ENCODE peak calls at places on chromosome 2, in six cellular contexts. One of them, this sample, is unnamed.

GRCh38 chr2:86064006-86064405 is 41.7 kb downstream of the POLR1A start:
- DNase-seq in uterus: no peak
- DNase-seq in breast epithelium: no peak
- DNase-seq in stomach: no peak
- DNase-seq in GM12864: no peak
- DNase-seq in AG04449: no peak
- DNase-seq in this sample: peak

GRCh38 chr2:172516299-172516698 is 39.6 kb upstream of the PDK1 start:
- DNase-seq in uterus: no peak
- DNase-seq in breast epithelium: no peak
- DNase-seq in stomach: no peak
- DNase-seq in GM12864: no peak
- DNase-seq in AG04449: peak
- DNase-seq in this sample: peak

GRCh38 chr2:191500566-191501389 is 177.2 kb upstream of the NABP1 start:
- DNase-seq in uterus: no peak
- DNase-seq in breast epithelium: no peak
- DNase-seq in stomach: no peak
- DNase-seq in GM12864: no peak
- DNase-seq in AG04449: no peak
- DNase-seq in this sample: no peak

GRCh38 chr2:79511320-79511951 is 1.4 kb upstream of the CTNNA2 start:
- DNase-seq in uterus: no peak
- DNase-seq in breast epithelium: no peak
- DNase-seq in stomach: peak
- DNase-seq in GM12864: no peak
- DNase-seq in AG04449: no peak
- DNase-seq in this sample: peak

GRCh38 chr2:142742301-142743214 is 134.9 kb upstream of the KYNU start:
- DNase-seq in uterus: no peak
- DNase-seq in breast epithelium: no peak
- DNase-seq in stomach: no peak
- DNase-seq in GM12864: no peak
- DNase-seq in AG04449: no peak
- DNase-seq in this sample: peak

GRCh38 chr2:105330681-105331375 is 1.3 kb upstream of the TGFBRAP1 start:
- DNase-seq in uterus: no peak
- DNase-seq in breast epithelium: no peak
- DNase-seq in stomach: no peak
- DNase-seq in GM12864: no peak
- DNase-seq in AG04449: no peak
- DNase-seq in this sample: no peak

GRCh38 chr2:31297751-31298150 is 63.8 kb downstream of the EHD3 start:
- DNase-seq in uterus: no peak
- DNase-seq in breast epithelium: no peak
- DNase-seq in stomach: no peak
- DNase-seq in GM12864: no peak
- DNase-seq in AG04449: no peak
- DNase-seq in this sample: peak

GRCh38 chr2:25938345-25938744 is 44.0 kb downstream of the KIF3C start:
- DNase-seq in uterus: no peak
- DNase-seq in breast epithelium: no peak
- DNase-seq in stomach: no peak
- DNase-seq in GM12864: no peak
- DNase-seq in AG04449: no peak
- DNase-seq in this sample: no peak

GRCh38 chr2:26636935-26637334 is 4.2 kb downstream of the CIB4 start:
- DNase-seq in uterus: no peak
- DNase-seq in breast epithelium: no peak
- DNase-seq in stomach: no peak
- DNase-seq in GM12864: no peak
- DNase-seq in AG04449: no peak
- DNase-seq in this sample: no peak

GRCh38 chr2:81136296-81136695 is 831.7 kb upstream of the LRRTM1 start:
- DNase-seq in uterus: no peak
- DNase-seq in breast epithelium: no peak
- DNase-seq in stomach: no peak
- DNase-seq in GM12864: no peak
- DNase-seq in AG04449: no peak
- DNase-seq in this sample: no peak

GRCh38 chr2:147098946-147099345 is 745.9 kb upstream of the ACVR2A start:
- DNase-seq in uterus: no peak
- DNase-seq in breast epithelium: no peak
- DNase-seq in stomach: no peak
- DNase-seq in GM12864: no peak
- DNase-seq in AG04449: no peak
- DNase-seq in this sample: no peak

GRCh38 chr2:70986499-70987189 is 8.0 kb downstream of the TEX261 start:
- DNase-seq in uterus: peak
- DNase-seq in breast epithelium: peak
- DNase-seq in stomach: no peak
- DNase-seq in GM12864: no peak
- DNase-seq in AG04449: no peak
- DNase-seq in this sample: no peak

GRCh38 chr2:121707344-121707919 is 29.2 kb downstream of the NIFK start:
- DNase-seq in uterus: no peak
- DNase-seq in breast epithelium: no peak
- DNase-seq in stomach: no peak
- DNase-seq in GM12864: no peak
- DNase-seq in AG04449: no peak
- DNase-seq in this sample: no peak

GRCh38 chr2:178072383-178073301 is at the start of gene PDE11A:
- DNase-seq in uterus: peak
- DNase-seq in breast epithelium: peak
- DNase-seq in stomach: peak
- DNase-seq in GM12864: no peak
- DNase-seq in AG04449: peak
- DNase-seq in this sample: peak
- H3K4me3 ChIP-seq in uterus: peak
- H3K4me3 ChIP-seq in breast epithelium: peak
- H3K4me3 ChIP-seq in stomach: peak
- H3K4me3 ChIP-seq in GM12864: no peak
- H3K4me3 ChIP-seq in AG04449: peak
- H3K4me3 ChIP-seq in this sample: peak

GRCh38 chr2:238685713-238686112 is 162.2 kb upstream of the TWIST2 start:
- DNase-seq in uterus: no peak
- DNase-seq in breast epithelium: no peak
- DNase-seq in stomach: no peak
- DNase-seq in GM12864: no peak
- DNase-seq in AG04449: no peak
- DNase-seq in this sample: no peak
- TF ChIP-seq CTCF in uterus: no peak
- TF ChIP-seq CTCF in breast epithelium: no peak
- TF ChIP-seq CTCF in stomach: no peak
- TF ChIP-seq CTCF in GM12864: no peak
- TF ChIP-seq CTCF in AG04449: no peak
- TF ChIP-seq CTCF in this sample: no peak

DNA sequence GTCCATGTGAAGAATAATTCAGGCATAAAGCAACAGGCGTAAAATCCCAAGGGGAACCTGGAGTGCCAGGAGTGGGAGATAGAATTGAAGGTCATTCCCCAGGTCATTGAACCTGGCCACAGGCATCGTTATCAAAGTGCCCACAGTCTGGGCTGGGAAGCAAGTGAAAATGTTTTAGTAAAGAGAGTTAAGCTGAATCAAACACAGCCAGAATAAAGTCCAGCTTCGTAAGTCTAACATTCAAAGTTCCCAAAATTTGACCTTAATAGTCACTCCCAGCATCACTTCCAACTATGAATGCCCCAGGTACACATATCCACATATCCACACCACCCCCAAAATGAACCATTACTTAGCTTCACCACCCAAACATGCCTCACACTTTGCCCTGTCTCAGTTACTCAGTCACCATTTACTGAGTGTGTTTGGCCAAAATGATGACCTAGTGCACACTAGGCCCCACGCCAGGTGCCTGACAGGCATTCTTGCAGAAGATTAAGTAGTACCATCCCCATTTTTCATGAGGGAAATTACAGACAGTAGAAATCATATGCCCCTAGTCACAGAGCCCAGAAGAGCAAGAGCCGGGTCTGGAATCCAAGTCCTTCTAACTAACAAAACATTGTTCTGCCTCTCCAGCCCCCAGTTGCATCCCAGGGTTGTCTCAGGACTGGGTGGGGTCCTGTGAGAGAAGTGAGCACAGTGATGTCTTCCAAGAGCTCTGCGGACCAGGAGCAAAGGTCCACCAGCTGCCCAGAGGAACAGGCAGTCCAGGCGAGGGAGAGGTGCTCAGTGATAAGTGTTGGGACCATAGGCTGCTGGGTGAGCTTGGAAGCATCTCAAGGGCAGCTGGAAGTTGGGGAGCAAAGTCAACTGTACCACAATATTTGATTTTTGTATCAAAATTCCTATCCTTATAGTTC is 65.2 kb upstream of the MYCN start:
- DNase-seq in uterus: no peak
- DNase-seq in breast epithelium: no peak
- DNase-seq in stomach: no peak
- DNase-seq in GM12864: no peak
- DNase-seq in AG04449: no peak
- DNase-seq in this sample: no peak
- H3K4me3 ChIP-seq in uterus: no peak
- H3K4me3 ChIP-seq in breast epithelium: no peak
- H3K4me3 ChIP-seq in stomach: no peak
- H3K4me3 ChIP-seq in GM12864: no peak
- H3K4me3 ChIP-seq in AG04449: no peak
- H3K4me3 ChIP-seq in this sample: no peak

DNA sequence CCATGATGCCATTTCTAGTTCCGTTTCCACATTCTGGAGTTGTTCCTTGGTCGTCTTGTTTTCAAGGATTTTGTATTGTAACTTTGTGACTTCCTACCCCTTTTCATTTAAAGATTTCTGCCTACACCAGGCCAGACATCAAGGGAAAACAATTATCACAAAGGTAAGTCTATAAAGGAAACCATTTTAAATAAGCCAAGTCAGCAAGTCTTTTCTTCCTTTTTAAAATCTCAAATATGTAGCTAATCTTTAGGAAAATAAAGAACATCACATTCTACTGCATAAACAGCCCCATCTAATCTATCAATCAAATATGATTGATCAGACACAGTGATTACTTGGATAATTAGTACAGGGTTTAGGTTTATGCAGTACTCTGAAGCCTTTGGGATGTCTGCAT is 35.8 kb upstream of the INSIG2 start:
- DNase-seq in uterus: no peak
- DNase-seq in breast epithelium: no peak
- DNase-seq in stomach: no peak
- DNase-seq in GM12864: no peak
- DNase-seq in AG04449: no peak
- DNase-seq in this sample: no peak
- TF ChIP-seq CTCF in uterus: no peak
- TF ChIP-seq CTCF in breast epithelium: no peak
- TF ChIP-seq CTCF in stomach: no peak
- TF ChIP-seq CTCF in GM12864: no peak
- TF ChIP-seq CTCF in AG04449: no peak
- TF ChIP-seq CTCF in this sample: no peak

DNA sequence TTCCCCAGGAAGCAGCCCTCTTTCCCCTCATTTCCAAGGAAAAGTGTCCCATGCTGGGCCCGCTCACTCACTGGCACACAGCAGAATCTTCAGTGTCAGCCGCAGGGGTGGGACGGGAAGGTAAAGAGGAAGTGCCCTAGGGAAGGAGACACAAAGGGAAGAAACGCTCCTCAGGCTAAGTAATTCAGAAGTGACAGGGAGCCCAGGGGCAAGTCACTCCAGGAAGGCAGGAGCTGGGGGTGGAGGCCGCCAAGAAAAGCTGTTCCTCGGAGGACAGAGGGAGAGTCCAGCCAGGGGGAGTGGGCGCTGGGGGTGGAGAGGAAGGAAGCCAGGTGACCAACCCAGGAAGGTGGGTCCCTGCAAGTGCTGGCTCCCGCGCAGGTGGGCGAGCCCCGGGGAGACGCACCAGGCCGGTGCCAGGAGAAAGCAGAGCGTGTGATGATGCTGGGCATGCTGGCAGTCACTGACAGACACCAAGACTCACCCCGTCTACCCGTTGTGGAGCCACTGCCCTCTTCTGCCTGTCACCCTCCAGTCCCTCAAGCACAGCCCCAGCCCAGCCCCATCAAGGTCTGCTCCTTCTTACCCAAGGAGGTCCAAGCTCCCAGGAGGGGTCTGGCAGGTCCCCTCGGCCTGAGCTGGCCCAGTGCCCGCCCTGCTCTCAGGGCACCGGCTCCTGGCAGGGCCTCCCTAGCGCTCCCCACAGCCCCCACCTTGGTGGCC is 21.7 kb downstream of the HDAC4 start:
- DNase-seq in uterus: no peak
- DNase-seq in breast epithelium: no peak
- DNase-seq in stomach: no peak
- DNase-seq in GM12864: no peak
- DNase-seq in AG04449: no peak
- DNase-seq in this sample: no peak
- H3K4me3 ChIP-seq in uterus: no peak
- H3K4me3 ChIP-seq in breast epithelium: no peak
- H3K4me3 ChIP-seq in stomach: no peak
- H3K4me3 ChIP-seq in GM12864: no peak
- H3K4me3 ChIP-seq in AG04449: no peak
- H3K4me3 ChIP-seq in this sample: no peak

GRCh38 chr2:180238729-180239128 is 231.6 kb upstream of the CWC22 start:
- DNase-seq in uterus: no peak
- DNase-seq in breast epithelium: no peak
- DNase-seq in stomach: no peak
- DNase-seq in GM12864: no peak
- DNase-seq in AG04449: no peak
- DNase-seq in this sample: no peak

GRCh38 chr2:180246281-180246680 is 239.2 kb upstream of the CWC22 start:
- DNase-seq in uterus: no peak
- DNase-seq in breast epithelium: no peak
- DNase-seq in stomach: no peak
- DNase-seq in GM12864: no peak
- DNase-seq in AG04449: no peak
- DNase-seq in this sample: no peak

DNA sequence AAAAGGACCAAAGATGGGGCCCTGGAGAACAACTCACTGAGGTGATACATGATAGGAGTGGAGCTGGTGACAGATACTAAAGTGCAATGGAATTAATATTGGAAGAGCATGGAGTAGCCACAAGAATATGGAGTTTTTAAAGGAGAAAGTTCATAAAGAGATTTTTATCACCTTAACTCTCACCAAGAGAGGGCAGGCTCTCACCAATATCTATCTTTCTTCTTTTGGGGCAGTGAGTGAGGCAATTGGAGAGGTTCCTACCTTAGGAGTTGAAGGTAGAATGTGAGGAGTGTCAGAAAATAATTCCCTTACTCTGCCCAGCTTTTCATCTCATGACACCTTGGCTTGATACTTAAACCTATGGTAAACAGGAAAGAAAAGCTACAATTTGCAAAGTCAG is 233.7 kb upstream of the CWC22 start:
- DNase-seq in uterus: no peak
- DNase-seq in breast epithelium: no peak
- DNase-seq in stomach: no peak
- DNase-seq in GM12864: no peak
- DNase-seq in AG04449: no peak
- DNase-seq in this sample: peak
- TF ChIP-seq CTCF in uterus: no peak
- TF ChIP-seq CTCF in breast epithelium: no peak
- TF ChIP-seq CTCF in stomach: no peak
- TF ChIP-seq CTCF in GM12864: peak
- TF ChIP-seq CTCF in AG04449: peak
- TF ChIP-seq CTCF in this sample: peak

GRCh38 chr2:64523667-64524603 is at the start of gene AFTPH:
- DNase-seq in uterus: peak
- DNase-seq in breast epithelium: peak
- DNase-seq in stomach: peak
- DNase-seq in GM12864: peak
- DNase-seq in AG04449: peak
- DNase-seq in this sample: peak
- H3K4me3 ChIP-seq in uterus: peak
- H3K4me3 ChIP-seq in breast epithelium: peak
- H3K4me3 ChIP-seq in stomach: peak
- H3K4me3 ChIP-seq in GM12864: peak
- H3K4me3 ChIP-seq in AG04449: peak
- H3K4me3 ChIP-seq in this sample: peak

This sample was measured in fibroblast of villous mesenchyme.